ENCODE peak calls at places on chromosomes 7 and 10, in eight cellular contexts. G is mucosa of descending colon; D is ovary; Z is fibroblast of the aortic adventitia; P is ascending aorta; K is nephron progenitor cell; T is cardiac fibroblast; C is activated CD8-positive, alpha-beta T cell treated with anti-CD3 and anti-CD28 coated beads for 36 hours. R is an unnamed sample.

GRCh38 chr10:130254168-130255061 is 118.2 kb downstream of the GLRX3 start:
- DNase-seq in C (no peak), T (no peak), K (no peak), P (no peak), D (no peak), Z (no peak), G (no peak), R (no peak)

GRCh38 chr7:105943486-105943885 is 19.6 kb upstream of the CDHR3 start:
- DNase-seq in K (no peak), C (no peak), G (no peak), P (no peak), Z (no peak), T (no peak), D (no peak), R (no peak)

GRCh38 chr10:114403545-114404161 is 649 bp downstream of the AFAP1L2 start:
- DNase-seq in P (no peak), K (peak), C (peak), G (peak), T (no peak), Z (no peak), D (peak), R (peak)

GRCh38 chr7:85160223-85160622 is 26.6 kb downstream of the SEMA3D start:
- DNase-seq in G (no peak), C (peak), K (no peak), T (peak), P (no peak), Z (peak), D (no peak), R (no peak)

GRCh38 chr7:101393865-101394264 is 31.2 kb downstream of the COL26A1 start:
- DNase-seq in T (no peak), Z (no peak), D (no peak), K (no peak), G (no peak), C (no peak), P (no peak), R (no peak)

GRCh38 chr10:22386396-22386928 is 41.2 kb downstream of the SPAG6 start:
- DNase-seq in T (no peak), G (no peak), K (peak), D (no peak), P (no peak), C (no peak), Z (no peak), R (no peak)

GRCh38 chr7:97004931-97005763 is at the start of gene DLX6:
- DNase-seq in K (peak), C (peak), D (peak), T (no peak), P (no peak), Z (peak), G (no peak), R (peak)

GRCh38 chr7:1555813-1556540 is at the start of gene TMEM184A:
- DNase-seq in C (peak), K (no peak), Z (no peak), T (no peak), D (no peak), P (no peak), G (peak), R (peak)

GRCh38 chr7:18637516-18637915 is 142.0 kb downstream of the HDAC9 start:
- DNase-seq in C (no peak), Z (no peak), T (no peak), D (no peak), P (no peak), G (no peak), K (no peak), R (no peak)

GRCh38 chr7:18829518-18830252 is 287.8 kb downstream of the TWIST1 start:
- DNase-seq in P (no peak), Z (peak), K (no peak), C (no peak), G (no peak), T (peak), D (no peak), R (no peak)

GRCh38 chr10:72509951-72510350 is 115.9 kb downstream of the MICU1 start:
- DNase-seq in P (no peak), D (no peak), T (no peak), C (no peak), G (no peak), Z (no peak), K (no peak), R (no peak)

GRCh38 chr7:106599343-106599698 is 61.6 kb downstream of the CCDC71L start:
- DNase-seq in G (no peak), C (no peak), T (no peak), P (no peak), D (no peak), Z (no peak), K (no peak), R (no peak)

GRCh38 chr10:130046591-130046990 is 64.0 kb downstream of the C10orf143 start:
- DNase-seq in K (no peak), T (no peak), G (no peak), C (no peak), Z (no peak), D (no peak), P (no peak), R (no peak)

GRCh38 chr7:121019018-121019417 is 30.5 kb downstream of the CPED1 start:
- DNase-seq in C (no peak), Z (peak), D (no peak), G (no peak), T (peak), K (no peak), P (no peak), R (no peak)

GRCh38 chr7:140594131-140594691 is 46.4 kb downstream of the DENND2A start:
- DNase-seq in C (no peak), Z (no peak), T (no peak), K (no peak), D (no peak), G (no peak), P (no peak), R (peak)

GRCh38 chr7:140593583-140593982 is 47.0 kb downstream of the DENND2A start:
- DNase-seq in D (no peak), P (no peak), K (no peak), Z (no peak), T (no peak), G (no peak), C (peak), R (no peak)

GRCh38 chr7:140587243-140587642 is 53.4 kb downstream of the DENND2A start:
- DNase-seq in G (no peak), K (no peak), C (no peak), P (no peak), D (no peak), T (no peak), Z (no peak), R (no peak)

GRCh38 chr7:140592957-140593356 is 47.7 kb downstream of the DENND2A start:
- DNase-seq in G (no peak), D (no peak), P (no peak), C (no peak), Z (no peak), K (no peak), T (no peak), R (no peak)

DNA sequence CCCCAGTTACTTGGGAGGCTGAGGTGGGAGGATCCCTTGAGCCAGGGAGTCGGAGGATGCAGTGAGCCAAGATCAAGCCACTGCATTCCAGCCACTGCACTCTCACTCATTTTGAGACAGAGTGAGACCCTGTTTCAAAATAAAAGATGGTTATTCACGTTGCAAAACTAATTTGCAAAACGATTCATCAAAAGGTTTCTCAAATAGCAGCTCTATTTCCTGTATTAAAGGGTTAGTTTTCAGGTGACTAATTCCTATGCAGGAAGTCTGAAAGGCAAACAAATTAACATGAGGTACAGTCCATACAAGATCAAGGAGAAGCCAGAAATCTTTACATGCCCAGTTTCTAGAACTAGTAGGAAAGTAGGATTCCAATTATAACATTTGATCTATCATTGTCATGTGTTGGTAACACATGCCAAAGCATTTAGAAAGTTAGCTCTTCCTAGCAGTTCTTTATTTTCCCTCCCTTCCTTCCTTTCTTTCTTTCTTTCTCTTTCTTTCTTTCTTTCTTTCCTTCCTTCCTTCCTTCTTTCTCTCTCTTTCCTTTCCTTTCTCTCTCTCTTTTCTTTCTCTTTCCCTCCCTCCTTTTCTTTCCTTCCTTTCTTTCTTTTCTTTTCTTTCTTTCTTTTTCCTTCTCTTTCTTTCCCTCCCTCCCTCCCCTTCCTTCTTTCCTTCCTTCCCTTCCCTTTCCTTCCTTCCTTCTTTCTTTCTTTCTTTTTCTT is 49.3 kb downstream of the DENND2A start:
- DNase-seq in C (no peak), P (no peak), G (no peak), Z (no peak), K (no peak), T (peak), D (no peak), R (no peak)
- TF ChIP-seq CTCF in C (no peak), P (no peak), G (no peak), Z (no peak), K (no peak), T (no peak), D (no peak), R (no peak)

GRCh38 chr7:30911561-30911969 is at the start of gene AQP1:
- DNase-seq in P (peak), Z (peak), D (peak), C (no peak), G (peak), K (no peak), T (no peak), R (no peak)
- TF ChIP-seq CTCF in P (peak), Z (no peak), D (no peak), C (no peak), G (no peak), K (no peak), T (no peak), R (no peak)

DNA sequence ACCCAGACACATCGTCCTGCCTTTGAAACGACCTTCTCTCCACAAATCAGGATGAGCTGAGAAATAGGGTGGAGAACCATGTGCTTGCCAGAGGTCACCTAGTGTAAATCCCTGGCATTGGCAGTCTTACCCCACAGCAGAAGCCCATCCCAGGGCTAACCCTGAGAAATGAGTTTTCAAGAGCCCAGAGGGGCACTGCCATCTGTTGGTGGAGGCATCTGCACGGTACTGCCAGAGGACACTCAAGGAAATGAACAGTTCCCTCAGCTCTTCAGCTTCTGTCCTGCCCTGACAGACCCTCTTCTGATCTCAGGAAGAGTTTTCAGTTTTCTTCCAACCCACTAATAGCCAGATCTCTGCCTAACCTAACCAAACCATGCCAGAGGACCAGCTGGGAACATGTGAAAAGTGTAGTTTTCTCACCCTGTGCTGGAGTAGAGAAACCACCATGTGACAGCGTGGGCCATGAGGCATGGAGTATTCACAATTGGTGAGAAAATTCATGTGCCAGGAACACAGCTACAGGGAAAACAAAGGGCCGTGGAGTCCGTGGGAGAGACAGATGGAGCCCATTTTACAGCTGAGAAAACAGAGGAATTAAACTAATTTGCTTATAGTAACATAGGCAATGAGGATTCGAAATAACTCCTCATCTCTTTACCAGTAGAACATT is 37.7 kb upstream of the ITPRID1 start:
- DNase-seq in C (no peak), D (no peak), Z (no peak), G (no peak), T (no peak), K (no peak), P (no peak), R (no peak)
- TF ChIP-seq CTCF in C (no peak), D (no peak), Z (no peak), G (no peak), T (no peak), K (no peak), P (no peak), R (no peak)

GRCh38 chr7:157819517-157819807 is 482.7 kb downstream of the DNAJB6 start:
- DNase-seq in G (no peak), P (no peak), Z (no peak), T (no peak), C (no peak), K (no peak), D (no peak), R (no peak)
- TF ChIP-seq CTCF in G (no peak), P (no peak), Z (no peak), T (no peak), C (no peak), K (no peak), D (no peak), R (no peak)

GRCh38 chr7:55191926-55192692 is 173.0 kb upstream of the LANCL2 start:
- DNase-seq in G (no peak), Z (no peak), T (peak), C (no peak), D (no peak), K (no peak), P (no peak), R (peak)
- TF ChIP-seq CTCF in G (no peak), Z (peak), T (peak), C (no peak), D (no peak), K (no peak), P (no peak), R (no peak)

GRCh38 chr7:46129831-46130230 is 208.8 kb upstream of the IGFBP3 start:
- DNase-seq in C (no peak), P (no peak), D (no peak), T (peak), G (peak), K (no peak), Z (no peak), R (no peak)

GRCh38 chr7:46134385-46134784 is 213.3 kb upstream of the IGFBP3 start:
- DNase-seq in K (no peak), C (no peak), Z (no peak), T (no peak), D (no peak), G (no peak), P (no peak), R (no peak)

GRCh38 chr7:46133741-46134140 is 212.7 kb upstream of the IGFBP3 start:
- DNase-seq in D (no peak), K (no peak), G (no peak), Z (no peak), C (no peak), P (no peak), T (no peak), R (no peak)

GRCh38 chr7:46133076-46133475 is 212.0 kb upstream of the IGFBP3 start:
- DNase-seq in P (no peak), T (no peak), Z (no peak), C (no peak), D (no peak), G (no peak), K (no peak), R (no peak)

DNA sequence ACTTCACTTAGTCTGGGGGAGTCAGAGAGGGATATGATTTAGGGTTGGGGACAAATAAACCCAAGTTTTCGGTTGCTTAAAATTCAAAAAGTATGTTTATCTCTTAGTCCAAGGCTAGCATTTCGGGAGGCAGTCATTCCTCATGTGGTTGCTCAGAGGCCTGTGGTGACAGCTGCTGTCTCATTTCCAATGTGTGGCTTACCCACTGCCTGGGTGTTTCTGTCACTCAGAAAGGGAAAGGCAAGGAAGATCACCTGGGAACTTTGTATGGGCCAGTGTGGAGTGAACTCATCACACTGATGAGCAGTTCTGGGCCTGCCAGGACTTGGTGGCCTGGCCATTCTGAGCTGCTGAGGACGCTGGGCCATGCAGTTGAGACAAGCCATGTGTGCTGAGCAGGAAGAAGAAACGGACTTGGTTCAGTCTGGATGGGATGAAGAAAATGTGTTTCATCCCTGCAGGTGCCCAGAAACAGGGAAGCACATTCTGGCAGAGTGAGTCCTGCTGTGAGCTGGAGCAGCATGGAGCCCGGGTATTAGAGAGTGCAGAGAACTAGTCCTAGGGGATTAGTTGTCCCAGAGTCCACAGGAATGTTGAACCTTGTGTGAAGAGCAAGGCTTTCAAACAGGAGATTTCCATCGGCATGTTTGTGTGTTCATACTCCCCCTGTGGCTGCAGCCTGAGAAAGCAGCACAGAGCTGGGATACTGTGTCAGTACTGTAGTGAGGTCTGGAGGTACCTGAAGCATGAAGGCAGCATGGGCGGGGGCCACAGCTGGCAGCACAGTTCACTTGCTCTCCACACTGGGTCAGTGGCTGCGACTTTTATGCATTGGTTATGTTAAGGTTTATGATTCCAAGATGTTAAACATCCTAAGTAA is 211.1 kb upstream of the IGFBP3 start:
- DNase-seq in T (peak), G (no peak), D (no peak), P (no peak), C (no peak), K (peak), Z (no peak), R (no peak)
- TF ChIP-seq CTCF in T (peak), G (no peak), D (no peak), P (no peak), C (no peak), K (no peak), Z (peak), R (no peak)